ENCODE peak calls at places on chromosomes 2 and 18, in five cellular contexts. One of them, this sample, is unnamed.

GRCh38 chr2:63590621-63591408 is 2.1 kb downstream of the MDH1 start:
- DNase-seq in transverse colon: peak; percentile 29
- DNase-seq in upper lobe of right lung: no peak
- DNase-seq in hepatic stellate cell: no peak
- DNase-seq in stimulated activated CD8-positive, alpha-beta memory T cell treated with anti-CD3 and anti-CD28 coated beads, Interleukin-7, amount 100 ng/mL, for 1 hour: no peak
- DNase-seq in this sample: peak; percentile 37

GRCh38 chr2:46847185-46847710 is 68.4 kb downstream of the MCFD2 start:
- DNase-seq in hepatic stellate cell: peak; percentile 62
- DNase-seq in upper lobe of right lung: peak; percentile 95
- DNase-seq in transverse colon: peak; percentile 96
- DNase-seq in stimulated activated CD8-positive, alpha-beta memory T cell treated with anti-CD3 and anti-CD28 coated beads, Interleukin-7, amount 100 ng/mL, for 1 hour: no peak
- DNase-seq in this sample: peak; percentile 96

GRCh38 chr18:23690505-23691068 is 1.3 kb downstream of the LAMA3 start:
- DNase-seq in transverse colon: no peak
- DNase-seq in hepatic stellate cell: no peak
- DNase-seq in stimulated activated CD8-positive, alpha-beta memory T cell treated with anti-CD3 and anti-CD28 coated beads, Interleukin-7, amount 100 ng/mL, for 1 hour: no peak
- DNase-seq in upper lobe of right lung: peak; percentile 67
- DNase-seq in this sample: no peak

GRCh38 chr2:237200462-237200861 is 114.8 kb downstream of the COPS8 start:
- DNase-seq in upper lobe of right lung: no peak
- DNase-seq in transverse colon: no peak
- DNase-seq in stimulated activated CD8-positive, alpha-beta memory T cell treated with anti-CD3 and anti-CD28 coated beads, Interleukin-7, amount 100 ng/mL, for 1 hour: no peak
- DNase-seq in hepatic stellate cell: no peak
- DNase-seq in this sample: no peak

GRCh38 chr2:28318023-28318422 is 74.6 kb upstream of the FOSL2 start:
- DNase-seq in stimulated activated CD8-positive, alpha-beta memory T cell treated with anti-CD3 and anti-CD28 coated beads, Interleukin-7, amount 100 ng/mL, for 1 hour: no peak
- DNase-seq in upper lobe of right lung: no peak
- DNase-seq in hepatic stellate cell: no peak
- DNase-seq in transverse colon: no peak
- DNase-seq in this sample: no peak

GRCh38 chr2:85669549-85669948 is 1.6 kb upstream of the SFTPB start:
- DNase-seq in stimulated activated CD8-positive, alpha-beta memory T cell treated with anti-CD3 and anti-CD28 coated beads, Interleukin-7, amount 100 ng/mL, for 1 hour: no peak
- DNase-seq in upper lobe of right lung: no peak
- DNase-seq in transverse colon: no peak
- DNase-seq in hepatic stellate cell: no peak
- DNase-seq in this sample: no peak

GRCh38 chr2:75596784-75597183 is 36.0 kb upstream of the EVA1A start:
- DNase-seq in upper lobe of right lung: no peak
- DNase-seq in transverse colon: no peak
- DNase-seq in hepatic stellate cell: no peak
- DNase-seq in stimulated activated CD8-positive, alpha-beta memory T cell treated with anti-CD3 and anti-CD28 coated beads, Interleukin-7, amount 100 ng/mL, for 1 hour: no peak
- DNase-seq in this sample: no peak

GRCh38 chr2:56170988-56171387 is 12.8 kb upstream of the CCDC85A start:
- DNase-seq in stimulated activated CD8-positive, alpha-beta memory T cell treated with anti-CD3 and anti-CD28 coated beads, Interleukin-7, amount 100 ng/mL, for 1 hour: no peak
- DNase-seq in hepatic stellate cell: no peak
- DNase-seq in upper lobe of right lung: no peak
- DNase-seq in transverse colon: no peak
- DNase-seq in this sample: no peak

GRCh38 chr2:191578031-191578430 is 99.9 kb upstream of the NABP1 start:
- DNase-seq in stimulated activated CD8-positive, alpha-beta memory T cell treated with anti-CD3 and anti-CD28 coated beads, Interleukin-7, amount 100 ng/mL, for 1 hour: no peak
- DNase-seq in upper lobe of right lung: no peak
- DNase-seq in transverse colon: no peak
- DNase-seq in hepatic stellate cell: no peak
- DNase-seq in this sample: no peak